ENCODE peak calls at places on chromosomes 7 and 10, in nine cellular contexts. One of them, this sample, is unnamed.

GRCh38 chr7:158362912-158363905 is 224.4 kb downstream of the PTPRN2 start:
- DNase-seq in fibroblast of lung: no peak
- DNase-seq in heart right ventricle: no peak
- DNase-seq in aorta: peak; percentile 68
- DNase-seq in cardiac muscle cell: no peak
- DNase-seq in CD4-positive, alpha-beta memory T cell: no peak
- DNase-seq in HCT116: no peak
- DNase-seq in PC-3: peak; percentile 15
- DNase-seq in CD8-positive, alpha-beta T cell: no peak
- DNase-seq in this sample: no peak

GRCh38 chr10:71812016-71812912 is 38.8 kb downstream of the PSAP start:
- DNase-seq in fibroblast of lung: peak; percentile 32
- DNase-seq in heart right ventricle: peak; percentile 81
- DNase-seq in aorta: peak; percentile 93
- DNase-seq in cardiac muscle cell: peak; percentile 70
- DNase-seq in CD4-positive, alpha-beta memory T cell: peak; percentile 75
- DNase-seq in HCT116: peak; percentile 10
- DNase-seq in PC-3: peak; percentile 60
- DNase-seq in CD8-positive, alpha-beta T cell: peak; percentile 76
- DNase-seq in this sample: peak; percentile 52

GRCh38 chr10:69124558-69125121 is 662 bp downstream of the VPS26A start:
- DNase-seq in fibroblast of lung: peak; percentile 62
- DNase-seq in heart right ventricle: peak; percentile 33
- DNase-seq in aorta: no peak
- DNase-seq in cardiac muscle cell: peak; percentile 71
- DNase-seq in CD4-positive, alpha-beta memory T cell: peak; percentile 51
- DNase-seq in HCT116: peak; percentile 26
- DNase-seq in PC-3: peak; percentile 73
- DNase-seq in CD8-positive, alpha-beta T cell: peak; percentile 46
- DNase-seq in this sample: peak; percentile 59

GRCh38 chr7:78571292-78571691 is 772.7 kb downstream of the PHTF2 start:
- DNase-seq in fibroblast of lung: no peak
- DNase-seq in heart right ventricle: no peak
- DNase-seq in aorta: no peak
- DNase-seq in cardiac muscle cell: no peak
- DNase-seq in CD4-positive, alpha-beta memory T cell: no peak
- DNase-seq in HCT116: no peak
- DNase-seq in PC-3: no peak
- DNase-seq in CD8-positive, alpha-beta T cell: no peak
- DNase-seq in this sample: no peak

GRCh38 chr7:114952296-114952695 is 30.4 kb downstream of the MDFIC start:
- DNase-seq in fibroblast of lung: no peak
- DNase-seq in heart right ventricle: no peak
- DNase-seq in aorta: no peak
- DNase-seq in cardiac muscle cell: peak; percentile 7
- DNase-seq in CD4-positive, alpha-beta memory T cell: no peak
- DNase-seq in HCT116: no peak
- DNase-seq in PC-3: no peak
- DNase-seq in CD8-positive, alpha-beta T cell: no peak
- DNase-seq in this sample: no peak

GRCh38 chr7:3730271-3730670 is 429.2 kb downstream of the SDK1 start:
- DNase-seq in fibroblast of lung: peak; percentile 73
- DNase-seq in heart right ventricle: no peak
- DNase-seq in aorta: no peak
- DNase-seq in cardiac muscle cell: no peak
- DNase-seq in CD4-positive, alpha-beta memory T cell: no peak
- DNase-seq in HCT116: no peak
- DNase-seq in PC-3: no peak
- DNase-seq in CD8-positive, alpha-beta T cell: no peak
- DNase-seq in this sample: no peak

GRCh38 chr10:48801026-48801425 is 116.4 kb downstream of the WDFY4 start:
- DNase-seq in fibroblast of lung: no peak
- DNase-seq in heart right ventricle: no peak
- DNase-seq in aorta: no peak
- DNase-seq in cardiac muscle cell: no peak
- DNase-seq in CD4-positive, alpha-beta memory T cell: no peak
- DNase-seq in HCT116: no peak
- DNase-seq in PC-3: no peak
- DNase-seq in CD8-positive, alpha-beta T cell: no peak
- DNase-seq in this sample: no peak

GRCh38 chr7:98991141-98991540 is 112.8 kb downstream of the TRRAP start:
- DNase-seq in fibroblast of lung: no peak
- DNase-seq in heart right ventricle: no peak
- DNase-seq in aorta: peak; percentile 50
- DNase-seq in cardiac muscle cell: no peak
- DNase-seq in CD4-positive, alpha-beta memory T cell: no peak
- DNase-seq in HCT116: no peak
- DNase-seq in PC-3: no peak
- DNase-seq in CD8-positive, alpha-beta T cell: no peak
- DNase-seq in this sample: no peak

GRCh38 chr7:157782041-157782440 is 445.2 kb downstream of the DNAJB6 start:
- DNase-seq in fibroblast of lung: peak; percentile 4
- DNase-seq in heart right ventricle: no peak
- DNase-seq in aorta: peak; percentile 50
- DNase-seq in cardiac muscle cell: no peak
- DNase-seq in CD4-positive, alpha-beta memory T cell: no peak
- DNase-seq in HCT116: no peak
- DNase-seq in PC-3: no peak
- DNase-seq in CD8-positive, alpha-beta T cell: no peak
- DNase-seq in this sample: no peak

GRCh38 chr7:72080349-72080766 is 331.8 kb downstream of the CALN1 start:
- DNase-seq in fibroblast of lung: no peak
- DNase-seq in heart right ventricle: no peak
- DNase-seq in aorta: no peak
- DNase-seq in cardiac muscle cell: no peak
- DNase-seq in CD4-positive, alpha-beta memory T cell: no peak
- DNase-seq in HCT116: no peak
- DNase-seq in PC-3: no peak
- DNase-seq in CD8-positive, alpha-beta T cell: no peak
- DNase-seq in this sample: no peak

GRCh38 chr7:44805950-44806349 is 9.5 kb downstream of the PPIA start:
- DNase-seq in fibroblast of lung: no peak
- DNase-seq in heart right ventricle: no peak
- DNase-seq in aorta: no peak
- DNase-seq in cardiac muscle cell: no peak
- DNase-seq in CD4-positive, alpha-beta memory T cell: no peak
- DNase-seq in HCT116: no peak
- DNase-seq in PC-3: no peak
- DNase-seq in CD8-positive, alpha-beta T cell: no peak
- DNase-seq in this sample: no peak

GRCh38 chr10:84175436-84175835 is 1.8 kb downstream of the GPR15LG start:
- DNase-seq in fibroblast of lung: no peak
- DNase-seq in heart right ventricle: no peak
- DNase-seq in aorta: no peak
- DNase-seq in cardiac muscle cell: no peak
- DNase-seq in CD4-positive, alpha-beta memory T cell: no peak
- DNase-seq in HCT116: no peak
- DNase-seq in PC-3: no peak
- DNase-seq in CD8-positive, alpha-beta T cell: no peak
- DNase-seq in this sample: no peak

GRCh38 chr7:144484445-144484844 is 81.0 kb upstream of the NOBOX start:
- DNase-seq in fibroblast of lung: no peak
- DNase-seq in heart right ventricle: no peak
- DNase-seq in aorta: no peak
- DNase-seq in cardiac muscle cell: no peak
- DNase-seq in CD4-positive, alpha-beta memory T cell: no peak
- DNase-seq in HCT116: no peak
- DNase-seq in PC-3: no peak
- DNase-seq in CD8-positive, alpha-beta T cell: no peak
- DNase-seq in this sample: no peak

DNA sequence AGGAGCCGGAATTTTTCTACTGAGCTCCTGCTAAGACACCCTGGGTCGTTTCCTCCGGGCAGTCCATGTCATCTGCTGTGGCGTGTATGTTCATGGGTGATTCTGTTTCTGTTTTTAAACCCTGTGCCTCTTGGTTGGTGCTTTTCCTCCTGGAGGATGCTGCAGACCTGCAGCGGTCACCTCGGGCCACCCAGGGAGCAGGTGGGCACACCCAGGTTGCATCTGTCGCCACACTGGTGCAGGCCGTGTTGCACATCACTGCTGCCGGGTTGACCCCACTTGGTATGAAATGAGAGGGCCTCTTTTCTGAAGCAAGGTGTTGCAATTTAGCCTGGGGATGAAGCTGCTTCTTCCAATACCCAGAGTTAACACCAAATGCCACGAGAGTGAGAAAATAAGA is 127.2 kb downstream of the CUX1 start:
- DNase-seq in fibroblast of lung: no peak
- DNase-seq in heart right ventricle: no peak
- DNase-seq in aorta: peak; percentile 53
- DNase-seq in cardiac muscle cell: no peak
- DNase-seq in CD4-positive, alpha-beta memory T cell: no peak
- DNase-seq in HCT116: no peak
- DNase-seq in PC-3: no peak
- DNase-seq in CD8-positive, alpha-beta T cell: no peak
- DNase-seq in this sample: no peak
- H3K4me1 ChIP-seq in fibroblast of lung: peaks cover 19% of the 10 kb centered on the region
- H3K4me1 ChIP-seq in heart right ventricle: peaks cover 80% of the 10 kb centered on the region
- H3K4me1 ChIP-seq in aorta: peaks cover 2% of the 10 kb centered on the region
- H3K4me1 ChIP-seq in cardiac muscle cell: peaks cover 79% of the 10 kb centered on the region
- H3K4me1 ChIP-seq in CD4-positive, alpha-beta memory T cell: no peaks in the 10 kb centered on the region
- H3K4me1 ChIP-seq in HCT116: peaks cover 91% of the 10 kb centered on the region
- H3K4me1 ChIP-seq in PC-3: peaks cover 37% of the 10 kb centered on the region
- H3K4me1 ChIP-seq in CD8-positive, alpha-beta T cell: no peaks in the 10 kb centered on the region
- H3K4me1 ChIP-seq in this sample: peaks cover 21% of the 10 kb centered on the region

DNA sequence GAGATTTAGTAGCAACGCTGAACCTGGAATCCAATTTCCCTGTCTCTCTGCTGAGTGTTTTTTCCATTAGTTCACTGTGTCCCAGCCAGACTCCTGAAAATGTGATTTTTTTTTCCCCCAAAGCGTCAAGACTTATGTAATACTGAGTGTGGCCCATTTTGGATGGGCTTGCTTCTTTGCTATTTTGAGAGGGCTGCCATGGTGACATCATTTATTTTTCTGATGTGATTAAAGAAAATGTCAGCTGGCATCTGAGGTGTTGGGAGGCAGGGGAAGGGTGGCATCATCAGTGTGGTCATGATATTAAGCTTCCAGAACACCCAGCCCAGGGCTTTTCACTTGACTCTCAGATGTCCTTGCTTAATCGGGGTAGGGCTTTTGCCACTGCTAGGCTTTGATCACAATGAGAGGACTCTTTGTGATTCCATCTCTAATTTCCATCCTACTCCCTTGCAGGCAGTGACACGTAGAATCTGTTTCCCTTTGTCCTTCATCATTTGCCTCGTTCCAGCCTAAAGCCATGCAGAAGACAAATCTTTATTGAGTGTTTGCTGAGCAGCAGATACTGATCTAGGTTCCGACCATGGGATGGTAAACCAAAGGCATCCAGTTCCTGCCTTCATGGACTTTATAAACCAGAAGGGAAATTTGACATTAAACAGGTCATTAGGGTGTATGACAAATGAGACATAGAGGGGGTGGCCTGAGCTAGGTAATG is 7.4 kb downstream of the ZNF365 start:
- DNase-seq in fibroblast of lung: no peak
- DNase-seq in heart right ventricle: no peak
- DNase-seq in aorta: no peak
- DNase-seq in cardiac muscle cell: no peak
- DNase-seq in CD4-positive, alpha-beta memory T cell: no peak
- DNase-seq in HCT116: no peak
- DNase-seq in PC-3: peak; percentile 98
- DNase-seq in CD8-positive, alpha-beta T cell: no peak
- DNase-seq in this sample: no peak
- H3K27ac ChIP-seq in fibroblast of lung: no peak overlapping the region
- H3K27ac ChIP-seq in heart right ventricle: peak overlapping the region; percentile 44
- H3K27ac ChIP-seq in aorta: no peak overlapping the region
- H3K27ac ChIP-seq in cardiac muscle cell: no peak overlapping the region
- H3K27ac ChIP-seq in CD4-positive, alpha-beta memory T cell: no peak overlapping the region
- H3K27ac ChIP-seq in HCT116: no peak overlapping the region
- H3K27ac ChIP-seq in PC-3: peak overlapping the region; percentile 79
- H3K27ac ChIP-seq in CD8-positive, alpha-beta T cell: no peak overlapping the region
- H3K27ac ChIP-seq in this sample: no peak overlapping the region

DNA sequence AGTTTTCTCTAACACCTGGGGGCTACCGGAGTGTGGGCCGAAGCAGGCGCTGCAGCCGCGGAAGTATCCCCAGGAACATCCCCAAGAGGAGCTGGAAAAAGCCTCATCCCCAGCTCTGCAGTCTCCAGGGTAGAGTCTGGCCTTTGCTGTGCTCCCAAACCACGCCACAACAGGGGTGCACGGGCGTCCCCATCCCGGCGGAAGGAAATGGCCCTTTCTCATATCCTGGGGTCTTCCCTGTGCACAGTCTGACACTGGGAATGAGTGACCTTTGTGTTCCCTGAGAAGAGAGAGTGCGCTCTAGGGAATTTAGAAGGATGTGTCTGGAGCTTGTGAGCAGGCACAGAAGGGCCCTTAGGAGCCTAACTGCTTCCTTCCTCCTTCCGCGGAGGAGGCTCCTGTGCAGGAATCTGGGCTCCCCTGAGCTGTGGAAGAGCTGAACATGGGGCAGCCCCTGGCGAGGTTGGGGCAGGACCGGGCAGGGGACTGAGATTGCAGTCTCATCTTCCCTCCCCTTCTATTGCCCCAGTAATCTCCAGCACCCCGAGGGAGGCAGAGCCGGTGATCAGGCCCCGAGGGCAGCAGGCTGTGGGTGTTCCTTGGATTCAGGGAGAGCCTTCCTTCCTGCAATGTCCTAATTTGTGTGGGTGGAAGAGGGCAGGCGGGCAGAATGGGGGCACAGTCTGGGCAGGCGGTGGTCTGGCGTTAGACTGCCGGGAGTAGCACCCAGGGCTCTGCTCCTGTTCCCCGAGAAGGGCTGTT is 1.3 kb downstream of the REPIN1 start:
- DNase-seq in fibroblast of lung: no peak
- DNase-seq in heart right ventricle: no peak
- DNase-seq in aorta: no peak
- DNase-seq in cardiac muscle cell: no peak
- DNase-seq in CD4-positive, alpha-beta memory T cell: no peak
- DNase-seq in HCT116: no peak
- DNase-seq in PC-3: no peak
- DNase-seq in CD8-positive, alpha-beta T cell: no peak
- DNase-seq in this sample: no peak
- H3K4me3 ChIP-seq in fibroblast of lung: peak overlapping the region; percentile 71
- H3K4me3 ChIP-seq in heart right ventricle: peak overlapping the region; percentile 97
- H3K4me3 ChIP-seq in aorta: no peak overlapping the region
- H3K4me3 ChIP-seq in cardiac muscle cell: peak overlapping the region; percentile 64
- H3K4me3 ChIP-seq in CD4-positive, alpha-beta memory T cell: peak overlapping the region; percentile 89
- H3K4me3 ChIP-seq in HCT116: peak overlapping the region; percentile 76
- H3K4me3 ChIP-seq in PC-3: peak overlapping the region; percentile 87
- H3K4me3 ChIP-seq in CD8-positive, alpha-beta T cell: peak overlapping the region; percentile 95
- H3K4me3 ChIP-seq in this sample: peak overlapping the region; percentile 93

DNA sequence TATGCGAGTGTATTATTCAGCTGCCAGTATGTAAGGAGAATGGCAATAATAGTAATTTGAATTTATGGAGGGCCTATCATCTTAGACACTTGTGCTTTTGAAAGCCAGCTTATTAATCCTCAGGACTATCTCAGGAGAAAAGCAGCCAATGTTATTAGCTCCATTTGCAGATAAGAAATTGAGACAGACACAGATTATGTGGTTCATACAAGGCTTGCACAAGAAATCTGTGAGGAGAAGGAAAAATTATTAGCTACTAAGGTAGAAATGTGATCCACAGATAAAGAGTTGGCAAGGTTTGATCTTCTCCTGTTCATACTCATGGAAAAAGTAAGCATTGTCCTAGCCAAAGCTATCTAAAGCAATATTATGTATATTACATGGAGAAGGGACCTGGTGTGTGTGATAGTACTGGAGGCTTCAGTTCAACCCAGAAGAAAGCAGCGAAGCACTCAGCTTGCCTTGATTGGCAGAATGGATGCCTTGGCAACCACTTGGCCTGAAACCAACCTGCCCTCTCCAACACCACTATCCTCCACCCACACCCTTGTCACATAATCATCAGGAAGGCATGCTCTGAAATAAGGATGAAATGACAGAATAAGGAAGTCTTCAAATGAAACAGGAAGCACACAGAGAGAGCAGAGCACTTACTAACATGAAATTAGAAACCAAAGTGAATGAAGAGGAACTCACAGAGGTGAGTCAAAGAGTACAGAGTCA is 18.0 kb downstream of the MACC1 start:
- DNase-seq in fibroblast of lung: peak; percentile 85
- DNase-seq in heart right ventricle: peak; percentile 25
- DNase-seq in aorta: peak; percentile 77
- DNase-seq in cardiac muscle cell: peak; percentile 72
- DNase-seq in CD4-positive, alpha-beta memory T cell: no peak
- DNase-seq in HCT116: peak; percentile 94
- DNase-seq in PC-3: peak; percentile 94
- DNase-seq in CD8-positive, alpha-beta T cell: no peak
- DNase-seq in this sample: no peak
- H3K4me1 ChIP-seq in fibroblast of lung: no peaks in the 10 kb centered on the region
- H3K4me1 ChIP-seq in heart right ventricle: peaks cover 4% of the 10 kb centered on the region
- H3K4me1 ChIP-seq in aorta: no peaks in the 10 kb centered on the region
- H3K4me1 ChIP-seq in cardiac muscle cell: peaks cover 2% of the 10 kb centered on the region
- H3K4me1 ChIP-seq in CD4-positive, alpha-beta memory T cell: no peaks in the 10 kb centered on the region
- H3K4me1 ChIP-seq in HCT116: peaks cover 39% of the 10 kb centered on the region
- H3K4me1 ChIP-seq in PC-3: peaks cover 37% of the 10 kb centered on the region
- H3K4me1 ChIP-seq in CD8-positive, alpha-beta T cell: no peaks in the 10 kb centered on the region
- H3K4me1 ChIP-seq in this sample: peaks cover 9% of the 10 kb centered on the region

This sample was measured in SJSA1.